ENCODE peak calls at places on chromosomes 5 and 9, in four cellular contexts. One of them, this sample, is unnamed.

GRCh38 chr9:30116673-30117217 is 2267.7 kb upstream of the ACO1 start:
- DNase-seq in choroid plexus epithelial cell: no peak
- DNase-seq in heart right ventricle: no peak
- DNase-seq in fibroblast of lung: no peak
- DNase-seq in this sample: no peak

GRCh38 chr5:43854697-43855292 is 251.8 kb downstream of the NNT start:
- DNase-seq in fibroblast of lung: peak
- DNase-seq in choroid plexus epithelial cell: peak
- DNase-seq in heart right ventricle: no peak
- DNase-seq in this sample: no peak

GRCh38 chr9:76419782-76420380 is 25.7 kb upstream of the RFK start:
- DNase-seq in fibroblast of lung: no peak
- DNase-seq in choroid plexus epithelial cell: peak
- DNase-seq in heart right ventricle: no peak
- DNase-seq in this sample: peak

GRCh38 chr5:121797677-121798518 is 53.8 kb upstream of the FTMT start:
- DNase-seq in fibroblast of lung: no peak
- DNase-seq in choroid plexus epithelial cell: no peak
- DNase-seq in heart right ventricle: no peak
- DNase-seq in this sample: no peak

GRCh38 chr5:62258654-62259053 is 47.4 kb upstream of the KIF2A start:
- DNase-seq in heart right ventricle: no peak
- DNase-seq in fibroblast of lung: no peak
- DNase-seq in choroid plexus epithelial cell: no peak
- DNase-seq in this sample: no peak

GRCh38 chr9:98775831-98776441 is 20.4 kb downstream of the ANKS6 start:
- DNase-seq in fibroblast of lung: peak
- DNase-seq in heart right ventricle: peak
- DNase-seq in choroid plexus epithelial cell: peak
- DNase-seq in this sample: peak

GRCh38 chr9:122053056-122053455 is 40.1 kb downstream of the TTLL11 start:
- DNase-seq in heart right ventricle: no peak
- DNase-seq in choroid plexus epithelial cell: no peak
- DNase-seq in fibroblast of lung: no peak
- DNase-seq in this sample: no peak

GRCh38 chr9:118009585-118009984 is 305.4 kb downstream of the TLR4 start:
- DNase-seq in fibroblast of lung: no peak
- DNase-seq in choroid plexus epithelial cell: no peak
- DNase-seq in heart right ventricle: no peak
- DNase-seq in this sample: no peak

GRCh38 chr5:95113489-95113888 is 171.4 kb downstream of the MCTP1 start:
- DNase-seq in choroid plexus epithelial cell: peak
- DNase-seq in fibroblast of lung: peak
- DNase-seq in heart right ventricle: no peak
- DNase-seq in this sample: no peak

GRCh38 chr5:34622046-34622435 is 34.1 kb upstream of the RAI14 start:
- DNase-seq in fibroblast of lung: peak
- DNase-seq in heart right ventricle: no peak
- DNase-seq in choroid plexus epithelial cell: no peak
- DNase-seq in this sample: no peak

GRCh38 chr5:114223866-114224265 is 138.0 kb upstream of the KCNN2 start:
- DNase-seq in choroid plexus epithelial cell: peak
- DNase-seq in heart right ventricle: no peak
- DNase-seq in fibroblast of lung: no peak
- DNase-seq in this sample: peak

GRCh38 chr9:336039-336438 is 121.4 kb downstream of the DOCK8 start:
- DNase-seq in fibroblast of lung: no peak
- DNase-seq in choroid plexus epithelial cell: no peak
- DNase-seq in heart right ventricle: no peak
- DNase-seq in this sample: no peak

GRCh38 chr5:65816729-65817128 is 94.7 kb downstream of the NLN start:
- DNase-seq in heart right ventricle: no peak
- DNase-seq in choroid plexus epithelial cell: peak
- DNase-seq in fibroblast of lung: no peak
- DNase-seq in this sample: peak

GRCh38 chr5:88761269-88761880 is 121.6 kb downstream of the MEF2C start:
- DNase-seq in heart right ventricle: no peak
- DNase-seq in choroid plexus epithelial cell: peak
- DNase-seq in fibroblast of lung: peak
- DNase-seq in this sample: no peak

GRCh38 chr5:103669615-103670014 is 107.0 kb upstream of the NUDT12 start:
- DNase-seq in choroid plexus epithelial cell: no peak
- DNase-seq in fibroblast of lung: no peak
- DNase-seq in heart right ventricle: no peak
- DNase-seq in this sample: no peak

GRCh38 chr5:177300236-177300880 is 3.2 kb downstream of the RAB24 start:
- DNase-seq in heart right ventricle: peak
- DNase-seq in choroid plexus epithelial cell: peak
- DNase-seq in fibroblast of lung: peak
- DNase-seq in this sample: peak

GRCh38 chr5:6377582-6378127 is 692 bp downstream of the MED10 start:
- DNase-seq in fibroblast of lung: peak
- DNase-seq in heart right ventricle: peak
- DNase-seq in choroid plexus epithelial cell: peak
- DNase-seq in this sample: no peak

GRCh38 chr5:51226420-51226735 is 156.9 kb upstream of the ISL1 start:
- DNase-seq in choroid plexus epithelial cell: no peak
- DNase-seq in fibroblast of lung: no peak
- DNase-seq in heart right ventricle: no peak
- DNase-seq in this sample: peak

GRCh38 chr9:79189511-79189924 is 382.2 kb upstream of the TLE4 start:
- DNase-seq in heart right ventricle: no peak
- DNase-seq in choroid plexus epithelial cell: peak
- DNase-seq in fibroblast of lung: peak
- DNase-seq in this sample: no peak

GRCh38 chr5:111262815-111263214 is 38.6 kb downstream of the CAMK4 start:
- DNase-seq in choroid plexus epithelial cell: no peak
- DNase-seq in heart right ventricle: no peak
- DNase-seq in fibroblast of lung: no peak
- DNase-seq in this sample: no peak

GRCh38 chr9:126421567-126422428 is 95.2 kb downstream of the MVB12B start:
- DNase-seq in choroid plexus epithelial cell: no peak
- DNase-seq in fibroblast of lung: no peak
- DNase-seq in heart right ventricle: no peak
- DNase-seq in this sample: no peak

GRCh38 chr5:161399996-161400562 is 146.4 kb downstream of the GABRB2 start:
- DNase-seq in heart right ventricle: no peak
- DNase-seq in fibroblast of lung: no peak
- DNase-seq in choroid plexus epithelial cell: no peak
- DNase-seq in this sample: no peak

GRCh38 chr9:136806067-136806466 is 1.7 kb upstream of the RABL6 start:
- DNase-seq in heart right ventricle: no peak
- DNase-seq in fibroblast of lung: no peak
- DNase-seq in choroid plexus epithelial cell: no peak
- DNase-seq in this sample: no peak

GRCh38 chr5:168177831-168178450 is 113.5 kb upstream of the WWC1 start:
- DNase-seq in heart right ventricle: peak
- DNase-seq in fibroblast of lung: no peak
- DNase-seq in choroid plexus epithelial cell: no peak
- DNase-seq in this sample: no peak
- TF ChIP-seq CTCF in heart right ventricle: no peak
- TF ChIP-seq CTCF in fibroblast of lung: no peak
- TF ChIP-seq CTCF in choroid plexus epithelial cell: no peak
- TF ChIP-seq CTCF in this sample: no peak

GRCh38 chr5:56950626-56951130 is 1.2 kb downstream of the MIER3 start:
- DNase-seq in choroid plexus epithelial cell: peak
- DNase-seq in heart right ventricle: peak
- DNase-seq in fibroblast of lung: peak
- DNase-seq in this sample: peak
- TF ChIP-seq CTCF in choroid plexus epithelial cell: no peak
- TF ChIP-seq CTCF in heart right ventricle: no peak
- TF ChIP-seq CTCF in fibroblast of lung: no peak
- TF ChIP-seq CTCF in this sample: no peak

GRCh38 chr5:10140195-10140973 is 109.3 kb downstream of the ATPSCKMT start:
- DNase-seq in heart right ventricle: no peak
- DNase-seq in fibroblast of lung: peak
- DNase-seq in choroid plexus epithelial cell: peak
- DNase-seq in this sample: peak
- TF ChIP-seq CTCF in heart right ventricle: no peak
- TF ChIP-seq CTCF in fibroblast of lung: peak
- TF ChIP-seq CTCF in choroid plexus epithelial cell: peak
- TF ChIP-seq CTCF in this sample: peak

DNA sequence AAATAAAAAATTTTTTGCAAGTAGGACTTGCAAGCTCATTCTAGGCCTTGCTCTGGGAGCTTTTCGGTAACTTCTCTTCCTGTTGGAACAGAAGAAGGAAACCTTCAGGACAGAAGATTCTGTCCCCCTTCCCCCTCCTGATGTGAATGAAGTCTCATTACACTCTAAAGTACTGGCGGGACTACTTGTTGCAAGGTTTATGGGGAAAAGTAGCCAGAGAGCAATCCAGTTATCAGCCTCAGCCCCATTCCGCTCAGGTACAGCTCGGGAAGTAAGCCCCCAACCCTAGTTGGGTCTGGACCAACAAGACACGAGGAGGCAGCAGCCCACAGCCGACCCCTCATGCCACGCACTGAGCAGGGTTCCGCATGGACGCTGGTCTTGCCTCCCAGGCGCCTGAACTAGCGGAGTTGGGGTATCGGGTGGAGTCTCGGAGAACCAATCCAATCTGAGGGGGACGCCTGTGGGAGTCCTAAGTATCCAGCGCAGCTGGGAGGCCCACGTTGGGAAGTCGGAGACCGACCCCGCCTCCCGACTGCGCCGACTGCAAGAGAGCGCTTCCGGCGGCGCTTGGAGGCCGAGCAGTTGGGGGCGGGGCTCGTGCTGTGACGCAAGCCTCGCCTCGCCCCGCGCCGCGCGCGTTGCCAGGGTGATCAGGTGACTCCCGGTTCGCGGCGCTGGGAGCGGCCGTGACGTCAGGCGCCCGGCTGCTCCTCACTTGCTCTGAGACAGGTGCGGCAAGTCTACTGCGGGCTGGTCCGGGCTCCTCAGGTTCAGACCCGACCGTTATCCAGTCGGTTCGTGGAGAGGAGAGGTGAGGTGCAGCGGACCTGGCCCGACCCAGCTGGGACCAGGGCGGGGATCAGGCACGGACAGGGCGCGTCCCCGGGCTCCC is at the start of gene CYSTM1:
- DNase-seq in heart right ventricle: peak
- DNase-seq in choroid plexus epithelial cell: peak
- DNase-seq in fibroblast of lung: peak
- DNase-seq in this sample: peak
- TF ChIP-seq CTCF in heart right ventricle: no peak
- TF ChIP-seq CTCF in choroid plexus epithelial cell: no peak
- TF ChIP-seq CTCF in fibroblast of lung: no peak
- TF ChIP-seq CTCF in this sample: no peak

DNA sequence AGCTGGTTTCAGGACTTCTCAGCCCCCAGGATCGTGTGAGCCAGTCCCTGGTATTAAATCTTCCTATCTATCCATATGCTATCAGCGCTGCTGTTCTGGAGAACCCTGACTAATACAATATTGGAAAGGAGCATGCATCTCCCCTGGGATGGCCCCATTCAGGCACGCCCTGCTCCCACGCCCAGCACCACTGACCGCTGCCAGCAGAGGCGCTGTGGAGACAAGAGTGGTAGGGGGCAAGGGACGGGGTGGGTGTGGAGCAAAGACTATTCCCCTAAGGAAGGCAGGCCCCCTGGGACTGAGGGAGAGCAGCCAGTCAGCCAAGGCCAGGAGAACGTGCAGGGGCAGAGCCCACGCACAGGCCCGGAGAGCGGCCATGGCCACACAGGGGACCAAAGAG is 116.0 kb downstream of the VAV2 start:
- DNase-seq in fibroblast of lung: no peak
- DNase-seq in choroid plexus epithelial cell: no peak
- DNase-seq in heart right ventricle: no peak
- DNase-seq in this sample: peak
- TF ChIP-seq CTCF in fibroblast of lung: peak
- TF ChIP-seq CTCF in choroid plexus epithelial cell: peak
- TF ChIP-seq CTCF in heart right ventricle: no peak
- TF ChIP-seq CTCF in this sample: peak

DNA sequence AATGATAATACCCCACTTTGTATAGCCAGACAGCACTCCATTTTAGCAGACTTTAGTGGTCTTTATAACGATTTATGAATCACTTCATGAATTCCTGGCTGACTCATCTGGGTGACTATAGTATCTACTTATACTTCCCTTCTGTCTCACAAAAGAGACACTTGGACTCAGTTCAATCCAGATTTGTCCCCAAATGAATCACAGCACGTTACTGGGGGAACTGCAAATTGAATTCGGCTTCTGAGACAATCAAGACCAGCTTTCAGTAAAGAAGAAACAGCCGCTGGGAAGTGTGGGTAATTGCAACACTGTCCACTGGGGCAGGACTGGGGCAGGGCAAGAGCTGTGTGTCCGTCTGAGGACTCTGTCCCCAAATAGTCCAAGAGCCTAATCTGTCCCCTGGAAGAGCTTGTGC is 337.3 kb upstream of the RFX3 start:
- DNase-seq in fibroblast of lung: peak
- DNase-seq in heart right ventricle: peak
- DNase-seq in choroid plexus epithelial cell: peak
- DNase-seq in this sample: peak
- TF ChIP-seq CTCF in fibroblast of lung: no peak
- TF ChIP-seq CTCF in heart right ventricle: no peak
- TF ChIP-seq CTCF in choroid plexus epithelial cell: peak
- TF ChIP-seq CTCF in this sample: no peak

GRCh38 chr5:150043657-150044333 is 42.6 kb downstream of the CSF1R start:
- DNase-seq in heart right ventricle: no peak
- DNase-seq in choroid plexus epithelial cell: no peak
- DNase-seq in fibroblast of lung: no peak
- DNase-seq in this sample: no peak

GRCh38 chr5:150044334-150044681 is 42.0 kb downstream of the CSF1R start:
- DNase-seq in choroid plexus epithelial cell: peak
- DNase-seq in fibroblast of lung: peak
- DNase-seq in heart right ventricle: peak
- DNase-seq in this sample: peak

GRCh38 chr5:150046031-150046430 is 40.3 kb downstream of the CSF1R start:
- DNase-seq in heart right ventricle: no peak
- DNase-seq in choroid plexus epithelial cell: no peak
- DNase-seq in fibroblast of lung: no peak
- DNase-seq in this sample: no peak

GRCh38 chr5:150044712-150045111 is 41.6 kb downstream of the CSF1R start:
- DNase-seq in choroid plexus epithelial cell: no peak
- DNase-seq in fibroblast of lung: no peak
- DNase-seq in heart right ventricle: no peak
- DNase-seq in this sample: no peak

DNA sequence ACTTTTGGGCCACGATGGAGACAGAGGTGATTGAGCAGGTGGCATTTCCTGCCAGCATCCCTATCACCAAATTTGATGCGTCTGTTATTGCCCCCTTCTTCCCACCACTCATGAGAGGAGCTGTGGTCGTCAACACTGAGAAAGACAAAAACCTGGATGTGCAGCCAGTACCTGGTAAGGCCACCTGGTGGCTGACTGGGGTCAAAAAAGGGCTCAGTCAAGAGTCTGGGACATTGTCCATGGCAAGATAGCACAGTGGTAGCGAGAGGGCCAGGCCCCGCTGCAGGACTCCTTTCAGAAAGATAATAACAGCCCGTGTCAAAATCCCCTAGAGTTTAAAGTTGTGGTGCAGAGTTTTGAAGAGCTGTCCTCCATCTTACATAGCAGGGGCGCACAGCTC is 40.8 kb downstream of the CSF1R start:
- DNase-seq in heart right ventricle: no peak
- DNase-seq in fibroblast of lung: no peak
- DNase-seq in choroid plexus epithelial cell: no peak
- DNase-seq in this sample: no peak
- TF ChIP-seq CTCF in heart right ventricle: no peak
- TF ChIP-seq CTCF in fibroblast of lung: no peak
- TF ChIP-seq CTCF in choroid plexus epithelial cell: no peak
- TF ChIP-seq CTCF in this sample: no peak

This sample was measured in MCF 10A.